ENCODE peak calls at places on chromosomes 6 and 20, in four cellular contexts. B, Q, R and K are unnamed samples.
A peak's percentile ranks its signal among the peaks of the same experiment; 100 is the strongest.

GRCh38 chr20:51021067-51022025 is 1.6 kb downstream of the KCNG1 start:
- DNase-seq in Q (no peak), B (no peak), R (no peak), K (peak; percentile 21)

GRCh38 chr6:138503881-138504680 is 4.8 kb upstream of the NHSL1 start:
- DNase-seq in R (no peak), B (no peak), Q (no peak), K (no peak)

GRCh38 chr6:163414367-163415175 is at the start of gene QKI:
- DNase-seq in Q (peak; percentile 71), B (peak; percentile 85), R (peak; percentile 70), K (peak; percentile 72)

GRCh38 chr6:7673063-7673536 is 52.8 kb upstream of the BMP6 start:
- DNase-seq in R (peak; percentile 49), B (peak; percentile 37), Q (no peak), K (peak; percentile 69)

GRCh38 chr6:44697333-44697732 is 309.8 kb downstream of the CDC5L start:
- DNase-seq in R (no peak), B (no peak), Q (no peak), K (no peak)

GRCh38 chr20:53734006-53734688 is 140.5 kb upstream of the ZNF217 start:
- DNase-seq in B (no peak), Q (no peak), R (no peak), K (no peak)

GRCh38 chr20:47535088-47535487 is 33.4 kb downstream of the NCOA3 start:
- DNase-seq in R (no peak), B (no peak), Q (no peak), K (no peak)

GRCh38 chr6:14857501-14857900 is 388.4 kb upstream of the JARID2 start:
- DNase-seq in R (no peak), Q (peak; percentile 90), B (no peak), K (no peak)

GRCh38 chr6:119346914-119347313 is 2.6 kb downstream of the MAN1A1 start:
- DNase-seq in Q (no peak), B (no peak), R (peak; percentile 36), K (peak; percentile 25)

GRCh38 chr20:62887860-62888239 is 26.2 kb upstream of the TCFL5 start:
- DNase-seq in R (no peak), Q (no peak), B (no peak), K (no peak)

GRCh38 chr6:14333556-14334305 is 216.2 kb downstream of the CD83 start:
- DNase-seq in B (no peak), Q (no peak), R (no peak), K (peak; percentile 54)